ENCODE peak calls at places on chromosomes 1 and 21, in four cellular contexts. J is GM13976, R is NCI-H774, K is hepatocyte. L is an unnamed sample.

GRCh38 chr1:241311056-241311746 is 45.8 kb downstream of the RGS7 start:
- DNase-seq in K (no peak), J (no peak), R (no peak), L (no peak)

GRCh38 chr1:154941332-154941995 is 4.9 kb upstream of the PMVK start:
- DNase-seq in J (no peak), K (peak), R (no peak), L (peak)

GRCh38 chr1:179012033-179012432 is 13.7 kb upstream of the FAM20B start:
- DNase-seq in K (no peak), R (no peak), J (no peak), L (no peak)

GRCh38 chr21:22795644-22796043 is 1797.4 kb downstream of the NCAM2 start:
- DNase-seq in J (no peak), R (no peak), K (no peak), L (no peak)

GRCh38 chr1:103111926-103112325 is 3.6 kb upstream of the COL11A1 start:
- DNase-seq in R (no peak), J (no peak), K (no peak), L (no peak)

GRCh38 chr1:223188618-223189356 is 45.7 kb upstream of the TLR5 start:
- DNase-seq in K (no peak), J (no peak), R (no peak), L (no peak)

GRCh38 chr21:37253991-37254390 is 13.1 kb downstream of the VPS26C start:
- DNase-seq in J (no peak), K (no peak), R (no peak), L (no peak)

GRCh38 chr1:93963585-93963984 is 54.4 kb upstream of the GCLM start:
- DNase-seq in K (peak), R (no peak), J (no peak), L (no peak)

GRCh38 chr21:42522271-42522670 is 8.6 kb downstream of the SLC37A1 start:
- DNase-seq in K (no peak), J (no peak), R (no peak), L (no peak)

GRCh38 chr1:205477759-205478247 is 22.0 kb upstream of the BLACAT1 start:
- DNase-seq in J (no peak), R (no peak), K (peak), L (no peak)

GRCh38 chr1:246280551-246280950 is 226.5 kb downstream of the SMYD3 start:
- DNase-seq in J (peak), K (peak), R (peak), L (no peak)

GRCh38 chr1:232039303-232039702 is 412.7 kb downstream of the DISC1 start:
- DNase-seq in R (no peak), K (no peak), J (no peak), L (no peak)

GRCh38 chr1:169115891-169116585 is 9.5 kb downstream of the ATP1B1 start:
- DNase-seq in K (peak), J (peak), R (no peak), L (peak)

GRCh38 chr1:23530750-23531651 is at the start of gene E2F2:
- DNase-seq in R (peak), J (peak), K (peak), L (peak)

GRCh38 chr1:232096751-232097150 is 470.2 kb downstream of the DISC1 start:
- DNase-seq in J (no peak), K (no peak), R (no peak), L (no peak)

GRCh38 chr1:186499571-186499970 is 38.7 kb upstream of the PDC start:
- DNase-seq in J (no peak), R (no peak), K (no peak), L (no peak)

GRCh38 chr1:224380003-224380402 is 23.3 kb downstream of the CNIH4 start:
- DNase-seq in J (peak), K (no peak), R (no peak), L (peak)

GRCh38 chr1:209041936-209042335 is 541.6 kb upstream of the CAMK1G start:
- DNase-seq in R (no peak), K (no peak), J (no peak), L (no peak)

GRCh38 chr1:173475564-173476196 is 1.5 kb upstream of the PRDX6 start:
- DNase-seq in J (no peak), R (no peak), K (peak), L (no peak)

GRCh38 chr1:246779561-246780175 is 55.5 kb downstream of the SCCPDH start:
- DNase-seq in K (no peak), J (no peak), R (no peak), L (no peak)

GRCh38 chr1:27099154-27099903 is 55.6 kb downstream of the SLC9A1 start:
- DNase-seq in J (peak), K (peak), R (no peak), L (peak)

GRCh38 chr1:56819393-56819899 is at the start of gene FYB2:
- DNase-seq in K (peak), J (no peak), R (no peak), L (no peak)

GRCh38 chr1:21468597-21468996 is 28.7 kb downstream of the NBPF3 start:
- DNase-seq in K (peak), R (no peak), J (peak), L (no peak)

GRCh38 chr1:89358287-89358893 is 5.5 kb upstream of the GBP6 start:
- DNase-seq in R (peak), J (peak), K (peak), L (peak)

GRCh38 chr1:59486595-59486994 is 189.7 kb downstream of the FGGY start:
- DNase-seq in J (no peak), R (no peak), K (no peak), L (no peak)

GRCh38 chr21:31234936-31235335 is 109.1 kb downstream of the TIAM1 start:
- DNase-seq in K (no peak), J (no peak), R (no peak), L (no peak)

L was measured in GM06990.